ENCODE peak calls at places on chromosomes 5 and 9, in ten cellular contexts. One of them, this sample, is unnamed.

GRCh38 chr5:138649316-138649720 is 74.1 kb upstream of the HSPA9 start:
- DNase-seq in SW 1271: no peak
- DNase-seq in NCI-H524: peak
- DNase-seq in SHP77: no peak
- DNase-seq in testis: peak
- DNase-seq in stimulated activated CD4-positive, alpha-beta T cell treated with anti-CD3 and anti-CD28 coated beads, Interleukin-15, amount 100 ng/mL, for 24 hours: no peak
- DNase-seq in lower leg skin: no peak
- DNase-seq in A172: no peak
- DNase-seq in fibroblast of lung: no peak
- DNase-seq in CD4-positive, CD25-positive, alpha-beta regulatory T cell: no peak
- DNase-seq in this sample: no peak

GRCh38 chr5:96079075-96079474 is 117.4 kb upstream of the ELL2 start:
- DNase-seq in SW 1271: peak
- DNase-seq in NCI-H524: no peak
- DNase-seq in SHP77: no peak
- DNase-seq in testis: no peak
- DNase-seq in stimulated activated CD4-positive, alpha-beta T cell treated with anti-CD3 and anti-CD28 coated beads, Interleukin-15, amount 100 ng/mL, for 24 hours: peak
- DNase-seq in lower leg skin: no peak
- DNase-seq in A172: peak
- DNase-seq in fibroblast of lung: peak
- DNase-seq in CD4-positive, CD25-positive, alpha-beta regulatory T cell: no peak
- DNase-seq in this sample: peak

GRCh38 chr5:78706825-78707224 is 58.3 kb upstream of the LHFPL2 start:
- DNase-seq in SW 1271: no peak
- DNase-seq in NCI-H524: no peak
- DNase-seq in SHP77: no peak
- DNase-seq in testis: no peak
- DNase-seq in stimulated activated CD4-positive, alpha-beta T cell treated with anti-CD3 and anti-CD28 coated beads, Interleukin-15, amount 100 ng/mL, for 24 hours: no peak
- DNase-seq in lower leg skin: no peak
- DNase-seq in A172: peak
- DNase-seq in fibroblast of lung: no peak
- DNase-seq in CD4-positive, CD25-positive, alpha-beta regulatory T cell: no peak
- DNase-seq in this sample: peak

GRCh38 chr9:592225-592624 is 249.3 kb upstream of the DMRT1 start:
- DNase-seq in SW 1271: no peak
- DNase-seq in NCI-H524: no peak
- DNase-seq in SHP77: no peak
- DNase-seq in testis: no peak
- DNase-seq in stimulated activated CD4-positive, alpha-beta T cell treated with anti-CD3 and anti-CD28 coated beads, Interleukin-15, amount 100 ng/mL, for 24 hours: no peak
- DNase-seq in lower leg skin: no peak
- DNase-seq in A172: no peak
- DNase-seq in fibroblast of lung: no peak
- DNase-seq in CD4-positive, CD25-positive, alpha-beta regulatory T cell: no peak
- DNase-seq in this sample: no peak

GRCh38 chr9:137457406-137458193 is 1.5 kb downstream of the NSMF start:
- DNase-seq in SW 1271: no peak
- DNase-seq in NCI-H524: no peak
- DNase-seq in SHP77: peak
- DNase-seq in testis: no peak
- DNase-seq in stimulated activated CD4-positive, alpha-beta T cell treated with anti-CD3 and anti-CD28 coated beads, Interleukin-15, amount 100 ng/mL, for 24 hours: no peak
- DNase-seq in lower leg skin: peak
- DNase-seq in A172: no peak
- DNase-seq in fibroblast of lung: no peak
- DNase-seq in CD4-positive, CD25-positive, alpha-beta regulatory T cell: no peak
- DNase-seq in this sample: no peak

GRCh38 chr5:143383988-143384387 is 19.5 kb downstream of the NR3C1 start:
- DNase-seq in SW 1271: no peak
- DNase-seq in NCI-H524: no peak
- DNase-seq in SHP77: no peak
- DNase-seq in testis: no peak
- DNase-seq in stimulated activated CD4-positive, alpha-beta T cell treated with anti-CD3 and anti-CD28 coated beads, Interleukin-15, amount 100 ng/mL, for 24 hours: no peak
- DNase-seq in lower leg skin: no peak
- DNase-seq in A172: no peak
- DNase-seq in fibroblast of lung: no peak
- DNase-seq in CD4-positive, CD25-positive, alpha-beta regulatory T cell: no peak
- DNase-seq in this sample: no peak

GRCh38 chr9:94014066-94014654 is 59.0 kb upstream of the BARX1 start:
- DNase-seq in SW 1271: no peak
- DNase-seq in NCI-H524: peak
- DNase-seq in SHP77: peak
- DNase-seq in testis: no peak
- DNase-seq in stimulated activated CD4-positive, alpha-beta T cell treated with anti-CD3 and anti-CD28 coated beads, Interleukin-15, amount 100 ng/mL, for 24 hours: no peak
- DNase-seq in lower leg skin: no peak
- DNase-seq in A172: peak
- DNase-seq in fibroblast of lung: peak
- DNase-seq in CD4-positive, CD25-positive, alpha-beta regulatory T cell: no peak
- DNase-seq in this sample: peak

GRCh38 chr5:89253931-89254330 is 370.9 kb upstream of the MEF2C start:
- DNase-seq in SW 1271: no peak
- DNase-seq in NCI-H524: no peak
- DNase-seq in SHP77: no peak
- DNase-seq in testis: no peak
- DNase-seq in stimulated activated CD4-positive, alpha-beta T cell treated with anti-CD3 and anti-CD28 coated beads, Interleukin-15, amount 100 ng/mL, for 24 hours: no peak
- DNase-seq in lower leg skin: no peak
- DNase-seq in A172: no peak
- DNase-seq in fibroblast of lung: no peak
- DNase-seq in CD4-positive, CD25-positive, alpha-beta regulatory T cell: no peak
- DNase-seq in this sample: no peak

GRCh38 chr9:88892729-88893128 is 98.5 kb upstream of the S1PR3 start:
- DNase-seq in SW 1271: no peak
- DNase-seq in NCI-H524: no peak
- DNase-seq in SHP77: no peak
- DNase-seq in testis: no peak
- DNase-seq in stimulated activated CD4-positive, alpha-beta T cell treated with anti-CD3 and anti-CD28 coated beads, Interleukin-15, amount 100 ng/mL, for 24 hours: no peak
- DNase-seq in lower leg skin: no peak
- DNase-seq in A172: no peak
- DNase-seq in fibroblast of lung: no peak
- DNase-seq in CD4-positive, CD25-positive, alpha-beta regulatory T cell: no peak
- DNase-seq in this sample: no peak

This sample was measured in IMR-90.